ENCODE peak calls at places on chromosomes 6 and 20, in four cellular contexts. T is cardiac muscle cell, D is mucosa of descending colon, Z is OCI-LY7. G is an unnamed sample.

GRCh38 chr20:63544958-63545516 is 2.5 kb downstream of the SRMS start:
- DNase-seq in T (no peak), D (peak), Z (no peak), G (no peak)

GRCh38 chr6:80527552-80528052 is 421.1 kb downstream of the BCKDHB start:
- DNase-seq in T (no peak), D (no peak), Z (no peak), G (no peak)

GRCh38 chr6:142523485-142523884 is 221.7 kb downstream of the ADGRG6 start:
- DNase-seq in T (no peak), D (no peak), Z (no peak), G (no peak)

GRCh38 chr6:2225422-2226392 is 19.7 kb downstream of the GMDS start:
- DNase-seq in T (no peak), D (peak), Z (no peak), G (no peak)

GRCh38 chr6:50128420-50129005 is 78.8 kb upstream of the DEFB112 start:
- DNase-seq in T (peak), D (no peak), Z (peak), G (peak)

GRCh38 chr6:167523426-167523825 is 198.5 kb downstream of the TTLL2 start:
- DNase-seq in T (no peak), D (no peak), Z (no peak), G (no peak)

GRCh38 chr6:45677381-45677992 is 299.8 kb upstream of the SUPT3H start:
- DNase-seq in T (no peak), D (peak), Z (peak), G (peak)

GRCh38 chr6:1336246-1336843 is 24.4 kb downstream of the FOXQ1 start:
- DNase-seq in T (no peak), D (peak), Z (no peak), G (no peak)

GRCh38 chr20:11995750-11996567 is 78.3 kb downstream of the BTBD3 start:
- DNase-seq in T (no peak), D (no peak), Z (no peak), G (no peak)

GRCh38 chr6:75065524-75065923 is 140.3 kb downstream of the COL12A1 start:
- DNase-seq in T (no peak), D (peak), Z (no peak), G (no peak)

GRCh38 chr6:170462366-170463020 is 90.6 kb downstream of the PSMB1 start:
- DNase-seq in T (peak), D (no peak), Z (no peak), G (no peak)

GRCh38 chr6:82408952-82409421 is 45.4 kb downstream of the TPBG start:
- DNase-seq in T (no peak), D (no peak), Z (no peak), G (no peak)

GRCh38 chr6:106084106-106084963 is 1.8 kb upstream of the PRDM1 start:
- DNase-seq in T (peak), D (peak), Z (peak), G (peak)

GRCh38 chr6:11450061-11450460 is 87.5 kb upstream of the TMEM170B start:
- DNase-seq in T (no peak), D (no peak), Z (no peak), G (no peak)

GRCh38 chr6:150528648-150529285 is 70.9 kb upstream of the PLEKHG1 start:
- DNase-seq in T (peak), D (peak), Z (no peak), G (no peak)

GRCh38 chr6:170201361-170201760 is 89.5 kb downstream of the DLL1 start:
- DNase-seq in T (no peak), D (no peak), Z (no peak), G (no peak)

DNA sequence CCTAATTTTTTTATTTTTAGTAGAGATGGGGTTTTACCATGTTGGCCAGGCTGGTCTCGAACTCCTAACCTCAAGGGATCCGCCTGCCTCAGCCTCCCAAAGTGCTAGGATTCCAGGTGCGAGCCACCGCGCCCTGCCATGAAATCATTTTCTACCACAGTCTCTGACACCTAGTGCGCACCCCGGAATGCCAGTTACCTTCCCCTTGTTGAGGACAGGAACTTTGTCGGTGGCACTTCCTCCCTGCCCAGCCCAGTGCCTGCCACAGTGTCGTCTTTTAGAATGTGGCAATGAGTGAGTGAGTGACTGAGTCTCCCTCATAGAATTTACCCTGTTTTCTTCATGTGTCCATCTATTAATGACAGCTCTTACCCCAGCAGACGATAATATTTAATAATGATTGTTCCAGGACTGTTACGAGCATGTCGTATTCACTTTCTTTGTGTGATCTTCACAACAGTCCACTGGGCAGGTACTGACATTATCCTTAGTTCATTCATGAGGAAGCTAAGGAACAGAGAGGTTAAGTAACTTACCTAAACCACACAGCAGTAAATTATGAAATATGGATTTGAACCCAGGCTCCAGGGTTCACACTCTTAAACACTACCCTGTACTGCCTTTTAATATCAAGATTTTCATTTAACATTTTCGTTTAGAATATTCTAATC is 1.8 kb downstream of the OSBPL2 start:
- DNase-seq in T (no peak), D (no peak), Z (no peak), G (no peak)
- H3K4me3 ChIP-seq in T (no peak), D (no peak), Z (no peak), G (no peak)

DNA sequence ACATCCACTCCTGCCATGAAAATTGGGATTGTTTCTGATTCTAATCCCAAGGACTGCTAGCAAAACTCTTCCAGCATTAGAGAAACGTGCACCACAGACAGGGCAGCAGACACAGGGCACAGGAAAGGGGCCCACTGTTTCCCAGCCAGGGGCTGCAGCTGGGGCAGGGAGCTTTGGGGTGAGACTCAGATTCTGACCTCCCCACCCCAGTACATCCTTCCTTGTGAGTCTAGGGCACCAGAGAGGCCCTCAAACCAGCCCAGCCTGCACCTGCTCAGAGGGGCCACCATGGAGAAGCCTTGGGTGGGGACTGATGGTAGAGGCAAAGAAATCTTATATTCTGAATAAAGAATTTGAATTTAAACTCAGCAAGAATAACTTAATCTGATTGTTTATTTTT is 76.3 kb downstream of the C6orf118 start:
- DNase-seq in T (no peak), D (no peak), Z (no peak), G (no peak)
- H3K4me3 ChIP-seq in T (no peak), D (no peak), Z (no peak), G (no peak)

DNA sequence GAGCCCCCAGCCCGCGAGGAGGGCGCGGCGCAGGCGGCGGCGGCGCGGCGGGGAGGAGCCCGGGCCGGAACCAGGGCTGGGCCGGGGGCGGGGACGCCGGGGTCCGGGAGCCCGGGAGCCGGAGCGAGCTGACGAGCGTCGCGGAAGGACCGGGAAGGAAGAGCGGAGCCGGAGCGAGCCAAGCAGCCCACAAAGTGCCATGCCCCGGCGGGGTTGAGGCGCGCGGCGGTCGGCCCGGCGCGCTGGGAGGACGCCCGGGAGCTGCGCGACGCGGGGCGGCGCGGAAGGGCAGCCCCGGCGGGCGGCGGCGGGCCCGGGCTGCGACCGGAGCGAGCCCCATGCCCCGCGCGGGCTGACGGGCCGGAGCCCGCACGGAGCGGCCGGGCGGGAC is 289 bp downstream of the FOXP4 start:
- DNase-seq in T (no peak), D (no peak), Z (peak), G (no peak)
- H3K4me3 ChIP-seq in T (peak), D (peak), Z (peak), G (peak)

DNA sequence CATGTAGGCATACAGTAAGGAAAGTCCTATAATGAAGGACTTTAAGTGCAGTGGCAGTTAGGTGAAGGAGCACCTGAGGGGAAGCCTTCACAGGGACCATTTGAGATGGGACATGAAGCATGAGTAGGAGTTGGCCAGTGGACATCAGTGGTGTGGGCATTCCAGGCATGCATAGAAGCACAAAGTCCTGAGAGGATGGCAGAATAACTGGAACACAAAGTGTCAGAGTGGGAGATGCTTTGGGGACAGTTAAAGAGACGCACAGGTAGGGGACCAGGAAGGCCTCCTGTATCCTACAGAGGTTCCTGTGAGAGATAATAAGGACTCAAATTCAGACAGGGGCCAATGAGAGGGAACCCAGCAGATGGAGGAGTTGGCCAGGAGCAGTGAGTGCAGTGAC is 26.4 kb upstream of the EFHC1 start:
- DNase-seq in T (no peak), D (no peak), Z (no peak), G (no peak)
- H3K4me3 ChIP-seq in T (no peak), D (no peak), Z (no peak), G (no peak)

GRCh38 chr6:164079275-164079600 is 664.7 kb downstream of the QKI start:
- DNase-seq in T (no peak), D (no peak), Z (no peak), G (no peak)

GRCh38 chr6:164086326-164086887 is 671.9 kb downstream of the QKI start:
- DNase-seq in T (no peak), D (no peak), Z (no peak), G (no peak)

GRCh38 chr6:164085552-164086325 is 671.2 kb downstream of the QKI start:
- DNase-seq in T (no peak), D (peak), Z (no peak), G (no peak)

GRCh38 chr6:164087870-164088269 is 673.4 kb downstream of the QKI start:
- DNase-seq in T (no peak), D (no peak), Z (no peak), G (no peak)

DNA sequence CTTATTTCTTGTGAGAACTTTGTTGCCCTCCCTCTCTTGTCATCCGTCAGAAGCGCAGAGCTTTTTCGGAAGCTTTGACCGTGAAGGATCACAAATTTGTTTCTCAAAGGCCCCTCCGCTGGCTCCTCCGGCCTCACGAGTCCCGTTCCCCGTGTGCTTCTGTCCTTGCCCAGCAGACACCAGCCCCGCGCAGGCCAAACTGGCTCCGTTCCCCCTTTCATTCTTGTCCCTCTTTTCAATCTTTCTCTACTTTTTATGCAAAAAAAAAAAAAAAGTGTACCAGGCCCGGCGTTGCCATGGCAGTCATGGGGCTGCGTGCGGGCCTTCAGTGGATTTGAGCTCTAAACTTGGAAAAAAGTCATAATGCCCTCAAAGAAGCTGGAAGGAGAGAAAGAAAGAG is 670.6 kb downstream of the QKI start:
- DNase-seq in T (no peak), D (no peak), Z (no peak), G (no peak)
- H3K4me3 ChIP-seq in T (no peak), D (no peak), Z (no peak), G (no peak)

GRCh38 chr20:50100552-50100951 is 12.4 kb downstream of the UBE2V1 start:
- DNase-seq in T (no peak), D (no peak), Z (no peak), G (no peak)
- H3K4me3 ChIP-seq in T (no peak), D (no peak), Z (no peak), G (no peak)

DNA sequence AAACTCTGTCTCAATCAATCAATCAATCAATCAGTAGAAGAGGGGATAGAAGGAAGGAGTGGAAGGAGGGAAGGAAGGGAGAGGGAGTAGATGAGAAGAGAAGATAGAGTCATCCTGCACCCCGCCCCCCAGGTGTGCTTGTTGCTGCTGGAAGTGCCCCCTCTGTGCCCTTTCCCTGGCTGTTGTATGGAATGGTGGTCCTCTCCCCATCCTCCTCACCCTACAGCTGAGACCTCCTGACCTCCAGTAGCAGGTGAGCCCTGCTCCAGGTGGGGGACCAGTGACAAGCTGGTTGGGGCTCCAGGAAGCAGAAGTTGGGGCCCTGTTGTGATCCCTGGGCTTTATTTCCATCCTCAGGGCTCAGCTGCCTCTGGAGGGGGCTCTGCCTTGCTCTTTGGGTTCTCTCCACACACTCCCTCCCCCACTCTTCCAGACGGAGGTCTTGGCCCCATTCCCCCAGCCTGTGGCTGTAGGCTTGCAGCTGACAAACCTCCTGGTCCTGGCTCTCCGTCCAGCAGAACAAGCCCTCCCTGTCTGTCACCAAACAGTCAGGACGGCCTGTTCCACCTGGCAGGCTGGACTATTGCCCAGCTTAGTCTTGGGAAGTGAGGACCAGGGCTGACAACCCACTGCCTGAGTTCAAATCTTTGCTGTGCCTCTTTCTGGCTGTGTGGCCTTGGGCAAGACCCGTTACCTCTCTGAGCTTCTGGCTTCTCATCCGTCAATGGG is 26.0 kb upstream of the SCRT2 start:
- DNase-seq in T (no peak), D (no peak), Z (no peak), G (no peak)
- H3K4me3 ChIP-seq in T (no peak), D (no peak), Z (no peak), G (no peak)

DNA sequence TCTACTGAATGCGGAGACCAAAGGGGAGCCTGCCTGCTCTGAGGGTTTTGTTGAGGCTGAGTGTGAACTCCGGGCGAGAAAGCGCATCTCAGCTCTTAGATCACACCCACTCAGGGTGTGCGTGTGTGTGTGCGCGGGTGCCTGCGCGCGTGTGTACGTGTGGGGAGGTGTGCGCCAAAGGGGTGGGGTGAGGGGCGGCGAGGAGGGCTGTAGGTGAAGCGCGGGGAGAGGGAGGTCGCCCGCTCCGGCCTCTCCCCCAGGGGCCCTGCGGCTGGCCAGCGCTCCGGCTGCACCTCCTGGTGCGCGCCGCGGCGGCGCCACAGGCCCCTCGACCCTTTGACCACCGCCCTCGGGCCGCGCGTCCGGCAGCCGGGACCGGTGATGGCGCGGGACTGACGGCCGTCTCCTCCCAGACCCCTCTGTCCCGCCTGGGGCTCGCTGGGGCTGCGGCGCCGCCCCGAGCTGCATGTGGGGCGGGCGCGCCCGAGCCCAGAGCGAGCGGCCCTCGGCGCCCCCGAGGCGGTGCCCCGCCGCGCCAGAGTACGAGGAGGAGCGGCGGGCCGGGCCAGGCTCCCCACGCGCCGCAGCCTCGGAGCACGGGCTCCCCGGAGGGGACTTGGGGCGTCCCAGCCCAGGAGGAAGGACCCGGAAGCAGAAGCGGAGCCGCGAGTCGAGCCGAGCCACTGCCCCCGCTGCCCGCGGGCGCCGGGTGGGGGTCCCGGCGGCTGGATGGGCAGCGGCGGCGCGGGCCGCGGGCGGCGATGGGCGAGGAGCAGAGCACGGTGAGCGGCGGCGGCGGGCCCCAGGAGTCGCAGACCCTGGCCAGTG is at the start of gene RNF217:
- DNase-seq in T (peak), D (peak), Z (no peak), G (no peak)
- H3K4me3 ChIP-seq in T (peak), D (peak), Z (no peak), G (no peak)

DNA sequence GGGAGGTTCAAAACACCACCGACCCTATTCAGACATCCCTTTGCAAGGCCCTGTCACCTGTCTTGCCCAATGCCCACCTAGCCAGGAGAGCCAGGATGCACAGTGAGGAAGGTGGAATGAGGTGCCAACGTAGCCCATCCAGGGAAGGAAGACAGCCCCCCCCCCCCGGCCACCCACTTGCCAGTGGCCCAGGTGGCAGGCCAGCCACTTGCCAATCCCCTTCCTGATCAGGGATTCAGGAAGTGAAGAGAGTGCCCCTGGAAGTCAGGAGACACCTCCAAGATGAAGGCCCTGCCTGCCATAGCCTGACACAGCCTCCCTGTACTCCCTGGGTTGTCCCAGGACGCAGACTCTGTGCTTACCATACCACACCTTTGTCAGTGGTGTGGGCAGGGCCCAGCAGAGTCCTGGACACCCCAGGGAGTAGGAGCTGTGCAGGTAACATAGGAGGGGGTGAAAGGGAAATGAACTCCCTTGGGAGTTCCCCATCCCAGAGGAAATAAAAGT is 54.7 kb downstream of the MRPL14 start:
- DNase-seq in T (no peak), D (peak), Z (peak), G (no peak)
- H3K4me3 ChIP-seq in T (no peak), D (no peak), Z (peak), G (peak)

GRCh38 chr20:39462436-39462835 is 500.3 kb downstream of the DHX35 start:
- DNase-seq in T (no peak), D (no peak), Z (no peak), G (no peak)
- H3K4me3 ChIP-seq in T (no peak), D (no peak), Z (no peak), G (no peak)

G was measured in Jurkat, Clone E6-1.